ENCODE peak calls at places on chromosomes 6 and 20, in four cellular contexts. One of them, this sample, is unnamed.

GRCh38 chr6:52547647-52548352 is 29.1 kb downstream of the TRAM2 start:
- DNase-seq in PC-3: peak; percentile 65
- DNase-seq in fibroblast of pulmonary artery: peak; percentile 53
- DNase-seq in ascending aorta: no peak
- DNase-seq in this sample: no peak

GRCh38 chr6:144131248-144131709 is 19.0 kb upstream of the STX11 start:
- DNase-seq in PC-3: peak; percentile 93
- DNase-seq in fibroblast of pulmonary artery: peak; percentile 59
- DNase-seq in ascending aorta: no peak
- DNase-seq in this sample: no peak

GRCh38 chr6:157088841-157089240 is 234.5 kb downstream of the TMEM242 start:
- DNase-seq in PC-3: no peak
- DNase-seq in fibroblast of pulmonary artery: peak; percentile 32
- DNase-seq in ascending aorta: no peak
- DNase-seq in this sample: no peak

GRCh38 chr6:152428126-152428525 is 209.0 kb downstream of the SYNE1 start:
- DNase-seq in PC-3: no peak
- DNase-seq in fibroblast of pulmonary artery: peak; percentile 45
- DNase-seq in ascending aorta: no peak
- DNase-seq in this sample: no peak

GRCh38 chr20:58669287-58670006 is 18.4 kb downstream of the STX16 start:
- DNase-seq in PC-3: no peak
- DNase-seq in fibroblast of pulmonary artery: no peak
- DNase-seq in ascending aorta: no peak
- DNase-seq in this sample: no peak

GRCh38 chr6:29705389-29706231 is 17.6 kb upstream of the HLA-F start:
- DNase-seq in PC-3: peak; percentile 78
- DNase-seq in fibroblast of pulmonary artery: peak; percentile 69
- DNase-seq in ascending aorta: no peak
- DNase-seq in this sample: peak; percentile 10

GRCh38 chr6:112640895-112641294 is 293.8 kb downstream of the RFPL4B start:
- DNase-seq in PC-3: peak; percentile 60
- DNase-seq in fibroblast of pulmonary artery: peak; percentile 30
- DNase-seq in ascending aorta: no peak
- DNase-seq in this sample: peak; percentile 59

GRCh38 chr6:138590796-138591709 is 91.8 kb upstream of the NHSL1 start:
- DNase-seq in PC-3: peak; percentile 77
- DNase-seq in fibroblast of pulmonary artery: peak; percentile 85
- DNase-seq in ascending aorta: no peak
- DNase-seq in this sample: no peak

GRCh38 chr6:131164506-131164905 is 29.2 kb downstream of the AKAP7 start:
- DNase-seq in PC-3: no peak
- DNase-seq in fibroblast of pulmonary artery: peak; percentile 18
- DNase-seq in ascending aorta: no peak
- DNase-seq in this sample: no peak

GRCh38 chr20:56627122-56628014 is 1.7 kb upstream of the TFAP2C start:
- DNase-seq in PC-3: no peak
- DNase-seq in fibroblast of pulmonary artery: no peak
- DNase-seq in ascending aorta: no peak
- DNase-seq in this sample: no peak

GRCh38 chr20:56624786-56625681 is 4.1 kb upstream of the TFAP2C start:
- DNase-seq in PC-3: no peak
- DNase-seq in fibroblast of pulmonary artery: no peak
- DNase-seq in ascending aorta: no peak
- DNase-seq in this sample: no peak

GRCh38 chr20:56628015-56628872 is 862 bp upstream of the TFAP2C start:
- DNase-seq in PC-3: peak; percentile 45
- DNase-seq in fibroblast of pulmonary artery: no peak
- DNase-seq in ascending aorta: no peak
- DNase-seq in this sample: no peak

GRCh38 chr20:56625837-56626236 is 3.3 kb upstream of the TFAP2C start:
- DNase-seq in PC-3: no peak
- DNase-seq in fibroblast of pulmonary artery: no peak
- DNase-seq in ascending aorta: no peak
- DNase-seq in this sample: no peak

GRCh38 chr20:56626367-56627121 is 2.6 kb upstream of the TFAP2C start:
- DNase-seq in PC-3: no peak
- DNase-seq in fibroblast of pulmonary artery: no peak
- DNase-seq in ascending aorta: no peak
- DNase-seq in this sample: no peak
- TF ChIP-seq CTCF in PC-3: peak; percentile 64
- TF ChIP-seq CTCF in fibroblast of pulmonary artery: peak; percentile 12
- TF ChIP-seq CTCF in ascending aorta: no peak
- TF ChIP-seq CTCF in this sample: peak; percentile 52

GRCh38 chr20:63897978-63898561 is 3.1 kb downstream of the DNAJC5 start:
- DNase-seq in PC-3: no peak
- DNase-seq in fibroblast of pulmonary artery: no peak
- DNase-seq in ascending aorta: no peak
- DNase-seq in this sample: no peak

GRCh38 chr20:63895202-63895885 is 418 bp downstream of the DNAJC5 start:
- DNase-seq in PC-3: no peak
- DNase-seq in fibroblast of pulmonary artery: no peak
- DNase-seq in ascending aorta: no peak
- DNase-seq in this sample: no peak

GRCh38 chr20:63895886-63896135 is 885 bp downstream of the DNAJC5 start:
- DNase-seq in PC-3: peak; percentile 34
- DNase-seq in fibroblast of pulmonary artery: peak; percentile 38
- DNase-seq in ascending aorta: no peak
- DNase-seq in this sample: no peak

GRCh38 chr20:63894358-63895201 is at the start of gene DNAJC5:
- DNase-seq in PC-3: peak; percentile 98
- DNase-seq in fibroblast of pulmonary artery: peak; percentile 94
- DNase-seq in ascending aorta: peak; percentile 64
- DNase-seq in this sample: peak; percentile 16

GRCh38 chr20:63896136-63896890 is 1.4 kb downstream of the DNAJC5 start:
- DNase-seq in PC-3: peak; percentile 25
- DNase-seq in fibroblast of pulmonary artery: no peak
- DNase-seq in ascending aorta: no peak
- DNase-seq in this sample: no peak
- H3K4me3 ChIP-seq in PC-3: peak overlapping the region; percentile 75
- H3K4me3 ChIP-seq in fibroblast of pulmonary artery: peak overlapping the region; percentile 77
- H3K4me3 ChIP-seq in ascending aorta: peak overlapping the region; percentile 91
- H3K4me3 ChIP-seq in this sample: peak overlapping the region; percentile 66

GRCh38 chr6:39093167-39093708 is 21.7 kb downstream of the SAYSD1 start:
- DNase-seq in PC-3: no peak
- DNase-seq in fibroblast of pulmonary artery: no peak
- DNase-seq in ascending aorta: no peak
- DNase-seq in this sample: no peak

GRCh38 chr6:39095578-39095977 is 19.4 kb downstream of the SAYSD1 start:
- DNase-seq in PC-3: no peak
- DNase-seq in fibroblast of pulmonary artery: no peak
- DNase-seq in ascending aorta: no peak
- DNase-seq in this sample: no peak

GRCh38 chr6:39091163-39091562 is 23.8 kb downstream of the SAYSD1 start:
- DNase-seq in PC-3: peak; percentile 42
- DNase-seq in fibroblast of pulmonary artery: no peak
- DNase-seq in ascending aorta: no peak
- DNase-seq in this sample: no peak

GRCh38 chr6:39090036-39090435 is 24.9 kb downstream of the SAYSD1 start:
- DNase-seq in PC-3: no peak
- DNase-seq in fibroblast of pulmonary artery: no peak
- DNase-seq in ascending aorta: no peak
- DNase-seq in this sample: no peak

DNA sequence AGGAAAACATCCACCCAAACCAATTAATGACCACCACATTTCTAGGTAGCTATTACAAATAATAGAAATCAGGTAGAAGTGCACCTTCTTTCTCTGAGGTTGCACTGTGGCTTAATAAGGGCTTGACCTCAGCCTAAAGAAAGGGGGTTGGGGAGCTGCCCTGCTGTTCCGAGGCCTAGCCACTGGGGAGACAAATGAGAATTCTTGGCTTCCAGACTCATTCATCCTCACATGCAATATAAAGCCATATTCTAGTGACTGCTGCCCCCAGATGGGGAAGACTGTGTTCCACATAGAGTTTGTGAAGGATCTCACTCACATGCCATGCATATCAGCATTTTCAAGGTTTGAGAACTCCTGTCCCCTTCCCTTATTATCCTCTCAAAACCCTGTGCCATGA is 22.9 kb downstream of the SAYSD1 start:
- DNase-seq in PC-3: peak; percentile 16
- DNase-seq in fibroblast of pulmonary artery: no peak
- DNase-seq in ascending aorta: no peak
- DNase-seq in this sample: no peak
- TF ChIP-seq CTCF in PC-3: peak; percentile 12
- TF ChIP-seq CTCF in fibroblast of pulmonary artery: no peak
- TF ChIP-seq CTCF in ascending aorta: no peak
- TF ChIP-seq CTCF in this sample: no peak

GRCh38 chr20:61253640-61254511 is 1.8 kb downstream of the CDH4 start:
- DNase-seq in PC-3: no peak
- DNase-seq in fibroblast of pulmonary artery: no peak
- DNase-seq in ascending aorta: no peak
- DNase-seq in this sample: no peak
- H3K4me3 ChIP-seq in PC-3: no peak overlapping the region
- H3K4me3 ChIP-seq in fibroblast of pulmonary artery: peak overlapping the region; percentile 34
- H3K4me3 ChIP-seq in ascending aorta: no peak overlapping the region
- H3K4me3 ChIP-seq in this sample: peak overlapping the region; percentile 53

DNA sequence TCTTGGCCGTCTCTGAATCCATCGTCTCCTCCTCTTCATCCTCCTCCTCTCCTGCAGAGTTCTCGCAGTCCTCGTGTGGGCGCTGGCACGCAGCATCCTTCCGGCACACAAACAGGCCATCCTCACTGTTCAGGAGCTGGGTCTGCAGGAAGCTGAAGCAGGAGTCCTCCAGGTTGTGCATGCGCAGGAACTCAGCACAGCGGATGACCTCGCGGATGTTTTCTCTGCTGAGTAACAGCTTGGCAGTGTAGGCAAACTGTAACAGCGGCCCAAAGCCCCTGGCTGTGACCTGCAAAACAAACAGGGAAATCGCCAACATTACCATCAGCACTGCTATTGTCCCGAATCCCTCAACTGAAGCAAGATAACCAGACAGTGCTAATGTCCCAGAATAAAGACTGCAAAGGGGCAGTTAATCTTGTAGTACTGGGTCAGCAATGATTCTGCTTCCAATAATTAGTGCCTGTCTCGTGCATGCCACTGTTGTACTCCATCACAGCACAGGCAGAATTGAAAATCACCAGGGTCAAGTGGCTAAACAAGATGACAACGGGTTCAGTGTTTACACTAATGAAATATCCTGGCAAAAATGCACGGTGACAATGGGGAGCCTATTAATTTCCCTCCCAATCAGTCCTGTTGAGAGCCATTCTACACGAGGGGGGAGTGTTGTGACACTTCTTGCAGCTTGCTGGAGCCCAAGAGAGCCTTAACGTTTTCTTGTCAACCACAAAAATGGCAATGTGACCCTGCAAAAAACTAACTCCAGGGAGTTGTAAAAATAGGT is 57.5 kb downstream of the GJA10 start:
- DNase-seq in PC-3: peak; percentile 87
- DNase-seq in fibroblast of pulmonary artery: peak; percentile 30
- DNase-seq in ascending aorta: no peak
- DNase-seq in this sample: no peak
- TF ChIP-seq CTCF in PC-3: peak; percentile 42
- TF ChIP-seq CTCF in fibroblast of pulmonary artery: no peak
- TF ChIP-seq CTCF in ascending aorta: no peak
- TF ChIP-seq CTCF in this sample: no peak

GRCh38 chr6:32411943-32412342 is 5.0 kb upstream of the BTNL2 start:
- DNase-seq in PC-3: no peak
- DNase-seq in fibroblast of pulmonary artery: no peak
- DNase-seq in ascending aorta: no peak
- DNase-seq in this sample: no peak

GRCh38 chr6:32410906-32411305 is 3.9 kb upstream of the BTNL2 start:
- DNase-seq in PC-3: no peak
- DNase-seq in fibroblast of pulmonary artery: no peak
- DNase-seq in ascending aorta: no peak
- DNase-seq in this sample: no peak

GRCh38 chr6:32415521-32416019 is 8.6 kb upstream of the BTNL2 start:
- DNase-seq in PC-3: peak; percentile 87
- DNase-seq in fibroblast of pulmonary artery: peak; percentile 81
- DNase-seq in ascending aorta: peak; percentile 18
- DNase-seq in this sample: peak; percentile 7

GRCh38 chr6:32413427-32414047 is 6.6 kb upstream of the BTNL2 start:
- DNase-seq in PC-3: peak; percentile 83
- DNase-seq in fibroblast of pulmonary artery: peak; percentile 84
- DNase-seq in ascending aorta: no peak
- DNase-seq in this sample: peak; percentile 38

DNA sequence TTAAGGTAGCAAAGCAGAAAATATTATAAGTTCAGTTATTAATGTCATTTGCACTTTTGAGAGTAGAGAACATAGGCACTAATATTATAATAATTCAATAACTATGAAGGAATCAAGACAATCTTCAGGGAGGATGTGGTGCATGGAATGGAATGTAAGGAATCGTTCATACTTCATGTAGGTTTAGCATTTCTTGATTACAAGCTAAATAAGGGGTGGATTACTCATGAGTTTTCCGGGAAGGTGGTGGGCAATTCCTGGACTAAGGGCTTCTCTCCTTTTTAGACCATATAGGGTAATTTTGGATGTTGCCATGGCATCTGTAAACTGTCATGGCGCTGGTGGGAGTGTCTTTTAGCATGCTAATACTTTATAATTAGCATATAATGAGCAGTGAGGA is 9.1 kb upstream of the BTNL2 start:
- DNase-seq in PC-3: no peak
- DNase-seq in fibroblast of pulmonary artery: peak; percentile 48
- DNase-seq in ascending aorta: no peak
- DNase-seq in this sample: no peak
- H3K4me3 ChIP-seq in PC-3: no peak overlapping the region
- H3K4me3 ChIP-seq in fibroblast of pulmonary artery: peak overlapping the region; percentile 24
- H3K4me3 ChIP-seq in ascending aorta: no peak overlapping the region
- H3K4me3 ChIP-seq in this sample: no peak overlapping the region

GRCh38 chr6:1473598-1473997 is 84.2 kb downstream of the FOXF2 start:
- DNase-seq in PC-3: no peak
- DNase-seq in fibroblast of pulmonary artery: no peak
- DNase-seq in ascending aorta: no peak
- DNase-seq in this sample: no peak

GRCh38 chr6:1475169-1475568 is 85.8 kb downstream of the FOXF2 start:
- DNase-seq in PC-3: no peak
- DNase-seq in fibroblast of pulmonary artery: no peak
- DNase-seq in ascending aorta: no peak
- DNase-seq in this sample: no peak

GRCh38 chr6:1473166-1473565 is 83.8 kb downstream of the FOXF2 start:
- DNase-seq in PC-3: no peak
- DNase-seq in fibroblast of pulmonary artery: no peak
- DNase-seq in ascending aorta: no peak
- DNase-seq in this sample: no peak

GRCh38 chr6:1472643-1473042 is 83.3 kb downstream of the FOXF2 start:
- DNase-seq in PC-3: no peak
- DNase-seq in fibroblast of pulmonary artery: no peak
- DNase-seq in ascending aorta: no peak
- DNase-seq in this sample: no peak

DNA sequence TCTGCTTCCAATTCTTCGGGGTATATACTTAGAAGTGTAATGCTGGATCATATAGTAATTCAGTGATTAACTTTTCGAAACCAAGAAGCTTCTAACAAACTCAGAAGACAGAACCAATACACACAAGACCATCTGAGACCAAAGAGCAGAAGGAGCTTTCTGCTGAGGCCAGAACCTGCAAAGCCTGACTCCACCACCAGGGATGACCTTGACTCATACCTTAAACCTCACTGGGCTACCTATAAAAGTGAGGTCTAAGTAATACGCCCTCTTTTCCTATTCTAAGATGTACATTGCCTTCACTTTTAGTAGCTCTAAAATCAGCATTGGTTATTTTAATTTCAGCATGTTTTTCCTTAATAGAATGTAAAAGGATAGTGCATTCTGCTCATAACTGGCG is 84.8 kb downstream of the FOXF2 start:
- DNase-seq in PC-3: peak; percentile 25
- DNase-seq in fibroblast of pulmonary artery: no peak
- DNase-seq in ascending aorta: no peak
- DNase-seq in this sample: no peak
- TF ChIP-seq CTCF in PC-3: peak; percentile 35
- TF ChIP-seq CTCF in fibroblast of pulmonary artery: no peak
- TF ChIP-seq CTCF in ascending aorta: no peak
- TF ChIP-seq CTCF in this sample: no peak